ENCODE peak calls at places on chromosomes 1 and 21, in ten cellular contexts. G is WERI-Rb-1, J is ovary, N is SK-N-SH, U is ascending aorta, R is cardiac muscle cell, S is tibial artery, Y is uterus, I is sigmoid colon, O is fibroblast of lung. E is an unnamed sample.

GRCh38 chr1:22296701-22297591 is 154.0 kb upstream of the WNT4 start:
- DNase-seq in N (no peak), I (no peak), R (no peak), G (no peak), Y (no peak), J (no peak), O (no peak), S (no peak), U (no peak), E (no peak)

GRCh38 chr1:29804181-29804899 is 568.0 kb downstream of the PTPRU start:
- DNase-seq in N (peak; percentile 45), J (no peak), G (no peak), I (no peak), S (no peak), Y (peak; percentile 5), R (no peak), U (peak; percentile 18), O (no peak), E (no peak)

GRCh38 chr1:111441573-111442192 is 7.4 kb downstream of the WDR77 start:
- DNase-seq in I (no peak), G (peak; percentile 55), O (peak; percentile 36), Y (no peak), R (peak; percentile 34), N (peak; percentile 33), U (no peak), J (no peak), S (no peak), E (no peak)

GRCh38 chr1:94816030-94816429 is 4.1 kb upstream of the SLC44A3 start:
- DNase-seq in Y (no peak), I (no peak), R (no peak), U (no peak), S (no peak), G (no peak), J (no peak), N (no peak), O (no peak), E (no peak)

GRCh38 chr1:2240251-2241156 is 12.4 kb downstream of the SKI start:
- DNase-seq in R (peak; percentile 53), J (peak; percentile 59), O (peak; percentile 18), Y (peak; percentile 65), G (no peak), I (peak; percentile 90), S (peak; percentile 87), N (peak; percentile 73), U (peak; percentile 90), E (no peak)

GRCh38 chr21:38503588-38503987 is 5.3 kb upstream of the ERG start:
- DNase-seq in I (no peak), U (peak; percentile 86), J (no peak), R (peak; percentile 66), N (peak; percentile 39), O (peak; percentile 38), Y (no peak), G (no peak), S (peak; percentile 42), E (no peak)

GRCh38 chr1:23616292-23616822 is 57.1 kb upstream of the ID3 start:
- DNase-seq in I (no peak), N (no peak), J (no peak), R (no peak), U (no peak), S (no peak), O (no peak), G (no peak), Y (no peak), E (no peak)

GRCh38 chr1:165143437-165144065 is 213.0 kb downstream of the LMX1A start:
- DNase-seq in G (peak; percentile 53), Y (no peak), N (no peak), U (no peak), R (peak; percentile 4), S (no peak), O (no peak), J (no peak), I (no peak), E (no peak)

DNA sequence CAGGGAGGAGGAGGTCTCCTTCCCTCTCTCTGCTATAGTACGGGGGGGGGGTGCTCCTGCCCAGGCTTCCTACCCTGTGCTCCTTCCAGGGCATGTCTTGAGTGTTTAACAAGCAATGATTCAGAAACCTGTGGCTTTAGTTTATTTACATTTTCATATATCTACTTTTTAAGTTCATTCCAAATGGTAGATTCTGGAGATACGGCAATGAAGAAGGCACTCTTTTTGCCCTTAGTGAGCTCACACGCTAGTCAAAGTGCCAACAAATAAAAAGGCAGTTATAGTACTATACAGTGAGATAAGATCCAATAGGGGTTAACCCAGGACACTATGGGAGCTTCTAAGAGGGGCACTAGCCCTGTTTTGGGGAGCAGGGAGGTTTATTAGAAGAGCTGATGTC is 169.3 kb upstream of the CACNA1E start:
- DNase-seq in I (no peak), J (no peak), N (no peak), G (no peak), Y (no peak), S (no peak), R (no peak), O (no peak), U (no peak), E (no peak)
- H3K27me3 ChIP-seq in I (peaks cover 62% of the 10 kb centered on the region), J (no peaks in the 10 kb centered on the region), N (peaks cover 36% of the 10 kb centered on the region), G (peaks cover 14% of the 10 kb centered on the region), Y (no peaks in the 10 kb centered on the region), S (no peaks in the 10 kb centered on the region), R (peaks cover 88% of the 10 kb centered on the region), O (peaks cover 23% of the 10 kb centered on the region), U (no peaks in the 10 kb centered on the region), E (peaks cover 41% of the 10 kb centered on the region)

GRCh38 chr1:15329481-15329815 is 80.2 kb upstream of the EFHD2 start:
- DNase-seq in J (no peak), I (no peak), O (no peak), Y (no peak), G (no peak), S (no peak), R (no peak), U (no peak), N (no peak), E (no peak)

GRCh38 chr1:15330028-15330427 is 79.7 kb upstream of the EFHD2 start:
- DNase-seq in R (no peak), N (no peak), I (no peak), S (no peak), O (no peak), G (no peak), U (no peak), J (no peak), Y (no peak), E (no peak)

GRCh38 chr1:15326691-15327530 is 79.9 kb downstream of the FHAD1 start:
- DNase-seq in G (no peak), I (no peak), J (no peak), U (no peak), R (peak; percentile 40), S (no peak), O (peak; percentile 27), N (peak; percentile 47), Y (no peak), E (no peak)

GRCh38 chr1:15328245-15328784 is 81.3 kb downstream of the FHAD1 start:
- DNase-seq in U (no peak), O (peak; percentile 22), N (no peak), S (no peak), I (no peak), Y (no peak), G (no peak), R (no peak), J (peak; percentile 27), E (no peak)

GRCh38 chr1:15328785-15329480 is 80.8 kb upstream of the EFHD2 start:
- DNase-seq in I (no peak), N (peak; percentile 37), R (peak; percentile 94), J (peak; percentile 72), G (no peak), S (peak; percentile 60), Y (peak; percentile 42), O (peak; percentile 78), U (peak; percentile 78), E (no peak)
- TF ChIP-seq CTCF in I (no peak), N (no peak), R (peak; percentile 51), J (peak; percentile 27), G (no peak), S (peak; percentile 27), Y (peak; percentile 33), O (peak; percentile 54), U (peak; percentile 52), E (peak; percentile 13)

GRCh38 chr1:206748348-206749034 is 22.1 kb upstream of the IL19 start:
- DNase-seq in Y (no peak), N (no peak), I (no peak), U (no peak), O (no peak), S (no peak), R (peak; percentile 36), J (no peak), G (no peak), E (no peak)
- H3K4me3 ChIP-seq in Y (no peak overlapping the region), N (no peak overlapping the region), I (no peak overlapping the region), U (no peak overlapping the region), O (no peak overlapping the region), S (no peak overlapping the region), R (no peak overlapping the region), J (no peak overlapping the region), G (no peak overlapping the region), E (no peak overlapping the region)

DNA sequence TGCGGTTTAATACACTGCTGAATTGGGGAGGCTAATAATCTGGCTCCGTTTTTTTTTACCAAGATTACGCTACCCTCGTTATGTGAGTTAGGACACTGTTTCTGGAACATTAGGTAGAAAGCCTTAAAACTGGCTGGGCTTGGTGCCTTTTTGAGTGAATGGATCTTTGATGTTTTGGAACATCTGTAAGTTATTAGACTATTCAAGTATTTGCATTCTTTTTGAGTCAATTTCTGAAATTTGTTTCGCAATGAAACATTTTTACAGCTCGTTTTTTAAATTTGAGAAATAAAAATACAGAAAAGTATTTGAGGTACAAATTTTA is 106.9 kb downstream of the LTN1 start:
- DNase-seq in O (peak; percentile 17), R (no peak), S (no peak), G (no peak), Y (no peak), I (no peak), U (no peak), N (no peak), J (no peak), E (no peak)
- H3K27me3 ChIP-seq in O (no peaks in the 10 kb centered on the region), R (no peaks in the 10 kb centered on the region), S (no peaks in the 10 kb centered on the region), G (no peaks in the 10 kb centered on the region), Y (no peaks in the 10 kb centered on the region), I (no peaks in the 10 kb centered on the region), U (no peaks in the 10 kb centered on the region), N (no peaks in the 10 kb centered on the region), J (no peaks in the 10 kb centered on the region), E (peaks cover 4% of the 10 kb centered on the region)

DNA sequence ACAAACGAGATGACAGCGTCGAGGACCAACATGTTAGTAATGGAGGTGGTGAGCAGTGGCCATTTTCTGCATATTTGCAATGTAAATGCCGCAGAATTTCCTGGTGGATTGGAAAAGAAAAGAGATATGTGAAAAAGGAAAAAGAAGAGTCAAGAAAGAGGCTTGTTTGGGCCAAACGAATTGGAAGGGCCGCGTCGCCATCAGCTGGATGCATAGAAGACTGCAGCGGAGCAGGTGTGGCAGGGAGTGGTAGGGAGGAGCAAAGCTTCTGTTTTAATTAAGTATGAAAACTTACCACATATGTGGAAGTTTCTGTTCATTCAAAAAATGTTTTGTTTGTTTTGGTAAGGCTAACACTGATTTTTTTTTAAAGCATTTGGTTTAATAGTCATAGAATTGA is 690.7 kb downstream of the NCAM2 start:
- DNase-seq in G (peak; percentile 25), Y (no peak), R (peak; percentile 62), I (no peak), S (no peak), N (peak; percentile 5), U (no peak), J (no peak), O (peak; percentile 65), E (no peak)
- TF ChIP-seq CTCF in G (peak; percentile 54), Y (no peak), R (peak; percentile 59), I (no peak), S (no peak), N (peak; percentile 63), U (no peak), J (no peak), O (peak; percentile 21), E (peak; percentile 70)

E was measured in AG04450.